ENCODE peak calls at places on chromosomes 2 and 18, in five cellular contexts. B is PC-9, E is fibroblast of the aortic adventitia, N is GM10248, F is thyroid gland. J is an unnamed sample.
A peak's percentile ranks its signal among the peaks of the same experiment; 100 is the strongest.

GRCh38 chr18:37778417-37779165 is 213.0 kb upstream of the CELF4 start:
- DNase-seq in E (no peak), B (no peak), N (peak; percentile 71), F (peak; percentile 65), J (no peak)

GRCh38 chr2:236178921-236179652 is 10.9 kb upstream of the GBX2 start:
- DNase-seq in N (no peak), F (no peak), B (no peak), E (no peak), J (no peak)

GRCh38 chr2:44879269-44880124 is 62.0 kb upstream of the SIX3 start:
- DNase-seq in N (no peak), B (no peak), E (no peak), F (no peak), J (no peak)

GRCh38 chr2:217162533-217162932 is 302.7 kb upstream of the TNP1 start:
- DNase-seq in F (no peak), B (peak; percentile 57), N (no peak), E (no peak), J (no peak)

GRCh38 chr2:160075171-160075570 is 12.8 kb upstream of the PLA2R1 start:
- DNase-seq in B (no peak), N (no peak), E (peak; percentile 95), F (no peak), J (no peak)

GRCh38 chr2:58289029-58289428 is 47.9 kb upstream of the FANCL start:
- DNase-seq in N (no peak), F (no peak), B (no peak), E (no peak), J (no peak)

GRCh38 chr18:79680100-79680879 is 687 bp downstream of the CTDP1 start:
- DNase-seq in F (peak; percentile 65), N (no peak), E (peak; percentile 45), B (peak; percentile 63), J (no peak)

GRCh38 chr18:63433349-63433866 is 11.1 kb upstream of the VPS4B start:
- DNase-seq in E (peak; percentile 85), B (no peak), F (no peak), N (no peak), J (no peak)

GRCh38 chr2:232539298-232540231 is at the start of gene CHRNG:
- DNase-seq in N (no peak), E (no peak), F (no peak), B (no peak), J (no peak)

GRCh38 chr2:72140621-72140960 is 7.1 kb downstream of the CYP26B1 start:
- DNase-seq in F (no peak), B (no peak), E (no peak), N (no peak), J (no peak)

GRCh38 chr2:73983322-73984202 is 1.1 kb upstream of the TET3 start:
- DNase-seq in B (peak; percentile 99), E (no peak), N (no peak), F (peak; percentile 99), J (peak; percentile 34)

GRCh38 chr2:206915136-206915535 is 24.2 kb upstream of the CPO start:
- DNase-seq in B (peak; percentile 64), E (peak; percentile 96), F (no peak), N (no peak), J (no peak)

GRCh38 chr2:113018509-113018908 is 13.2 kb downstream of the IL36A start:
- DNase-seq in E (no peak), B (no peak), F (no peak), N (no peak), J (no peak)

GRCh38 chr2:224749136-224749535 is 33.0 kb upstream of the CCDC195 start:
- DNase-seq in N (no peak), F (no peak), B (no peak), E (peak; percentile 23), J (no peak)

GRCh38 chr2:75549401-75550253 is 11.1 kb downstream of the EVA1A start:
- DNase-seq in B (peak; percentile 68), N (no peak), E (no peak), F (no peak), J (no peak)

GRCh38 chr18:76687271-76688006 is 134.9 kb upstream of the ZNF236 start:
- DNase-seq in B (peak; percentile 50), E (no peak), F (no peak), N (peak; percentile 60), J (no peak)

GRCh38 chr2:108145551-108145950 is 94.2 kb upstream of the SULT1C3 start:
- DNase-seq in F (no peak), N (no peak), E (peak; percentile 11), B (no peak), J (no peak)

GRCh38 chr2:117835990-117836760 is 21.7 kb downstream of the DDX18 start:
- DNase-seq in N (peak; percentile 78), F (peak; percentile 92), B (no peak), E (peak; percentile 82), J (peak; percentile 51)

GRCh38 chr2:106638043-106638442 is 150.9 kb downstream of the CD8B2 start:
- DNase-seq in N (no peak), B (no peak), E (peak; percentile 37), F (no peak), J (no peak)

GRCh38 chr18:29457316-29457715 is 1280.4 kb upstream of the CDH2 start:
- DNase-seq in F (no peak), E (no peak), B (no peak), N (no peak), J (no peak)

GRCh38 chr2:98634406-98635092 is 26.2 kb downstream of the UNC50 start:
- DNase-seq in B (no peak), E (no peak), N (no peak), F (no peak), J (no peak)

GRCh38 chr2:197498937-197499593 is 575 bp downstream of the HSPD1 start:
- DNase-seq in B (no peak), F (peak; percentile 64), N (peak; percentile 63), E (peak; percentile 40), J (peak; percentile 47)

GRCh38 chr2:12417811-12418210 is 298.9 kb upstream of the TRIB2 start:
- DNase-seq in F (no peak), N (no peak), B (no peak), E (no peak), J (no peak)

GRCh38 chr2:235432741-235433520 is 60.9 kb upstream of the AGAP1 start:
- DNase-seq in F (peak; percentile 82), E (no peak), N (no peak), B (no peak), J (no peak)

GRCh38 chr2:208319403-208319802 is 53.3 kb downstream of the PIKFYVE start:
- DNase-seq in F (peak; percentile 1), B (no peak), N (no peak), E (peak; percentile 41), J (no peak)

GRCh38 chr18:9017900-9018217 is 84.6 kb upstream of the NDUFV2 start:
- DNase-seq in E (no peak), N (peak; percentile 22), F (no peak), B (peak; percentile 72), J (no peak)

GRCh38 chr2:239109041-239109915 is 261.4 kb downstream of the TWIST2 start:
- DNase-seq in F (peak; percentile 39), B (peak; percentile 75), N (no peak), E (peak; percentile 11), J (no peak)

GRCh38 chr2:66794115-66794514 is 359.2 kb downstream of the MEIS1 start:
- DNase-seq in N (no peak), E (no peak), B (no peak), F (no peak), J (no peak)

GRCh38 chr2:52956766-52957165 is 810.8 kb upstream of the CHAC2 start:
- DNase-seq in B (no peak), E (no peak), N (no peak), F (no peak), J (no peak)
- TF ChIP-seq CTCF in B (peak; percentile 41), E (peak; percentile 18), N (no peak), F (no peak), J (no peak)

GRCh38 chr2:196404276-196404675 is 232.9 kb upstream of the STK17B start:
- DNase-seq in B (no peak), E (peak; percentile 32), F (no peak), N (no peak), J (no peak)
- TF ChIP-seq CTCF in B (no peak), E (no peak), F (no peak), N (peak; percentile 37), J (no peak)

GRCh38 chr2:64283015-64283570 is 138.9 kb upstream of the PELI1 start:
- DNase-seq in N (no peak), B (no peak), F (no peak), E (no peak), J (no peak)

GRCh38 chr2:64287321-64287720 is 143.1 kb upstream of the PELI1 start:
- DNase-seq in B (no peak), E (no peak), F (no peak), N (no peak), J (no peak)

GRCh38 chr2:64283641-64284371 is 139.6 kb upstream of the PELI1 start:
- DNase-seq in B (no peak), E (no peak), N (peak; percentile 71), F (no peak), J (no peak)

GRCh38 chr2:64288321-64288931 is 144.2 kb upstream of the PELI1 start:
- DNase-seq in F (no peak), E (peak; percentile 91), B (no peak), N (no peak), J (no peak)

DNA sequence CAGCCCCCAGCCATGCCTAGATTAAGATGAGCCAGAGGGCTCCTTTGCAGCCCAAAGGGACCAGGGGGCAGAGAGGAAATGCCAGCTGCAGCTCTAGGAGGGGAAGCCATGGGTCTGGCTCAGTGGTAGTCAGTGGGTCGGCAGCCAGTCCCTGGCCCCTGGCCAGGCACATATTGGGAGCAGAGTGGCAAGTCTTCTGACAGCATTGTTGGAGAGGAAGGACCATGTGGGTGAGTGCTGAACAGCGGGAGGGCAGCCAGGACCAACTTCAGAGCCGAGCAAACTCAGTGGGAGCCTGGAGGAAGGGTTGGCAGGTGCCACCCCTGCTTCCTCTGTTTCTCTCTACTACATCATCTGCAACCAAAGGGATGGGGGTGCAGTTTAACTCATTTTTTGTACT is 140.5 kb upstream of the PELI1 start:
- DNase-seq in N (no peak), E (no peak), B (no peak), F (no peak), J (no peak)
- TF ChIP-seq CTCF in N (no peak), E (no peak), B (no peak), F (no peak), J (no peak)

DNA sequence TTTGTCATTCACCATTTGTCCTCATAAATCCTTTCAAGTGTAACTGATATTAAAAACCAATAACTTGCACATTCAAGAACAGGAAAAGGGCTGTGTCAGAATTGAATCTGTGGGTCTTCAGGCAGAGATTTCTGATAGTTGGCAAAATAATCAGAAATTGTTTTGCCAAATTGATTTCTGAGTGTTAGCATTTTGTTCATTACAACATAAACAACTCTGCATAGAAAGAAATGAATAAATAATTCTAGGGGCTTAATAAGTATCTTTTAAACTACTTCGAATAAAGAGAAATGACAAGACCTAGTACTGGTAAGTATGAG is 44.2 kb upstream of the RFX8 start:
- DNase-seq in F (no peak), E (no peak), B (no peak), N (no peak), J (no peak)
- TF ChIP-seq CTCF in F (no peak), E (no peak), B (peak; percentile 2), N (no peak), J (no peak)